ENCODE peak calls at places on chromosomes 7 and 10, in four cellular contexts. S is central memory CD4-positive, alpha-beta T cell; M is activated T-cell treated with anti-CD3 and anti-CD28 coated beads, Interleukin-2, amount 50 U/mL, for 1 hour; C is hippocampal formation. T is an unnamed sample.

GRCh38 chr7:5671053-5671452 is 110.4 kb downstream of the RNF216 start:
- DNase-seq in S (no peak), M (no peak), C (peak), T (no peak)

GRCh38 chr7:25731035-25731880 is 420.7 kb upstream of the NFE2L3 start:
- DNase-seq in S (no peak), M (no peak), C (no peak), T (no peak)

GRCh38 chr7:158001621-158002320 is 585.9 kb downstream of the PTPRN2 start:
- DNase-seq in S (no peak), M (no peak), C (no peak), T (no peak)

GRCh38 chr10:68902382-68902781 is 1.3 kb downstream of the DDX50 start:
- DNase-seq in S (no peak), M (no peak), C (no peak), T (no peak)

GRCh38 chr10:480928-481551 is 208.4 kb downstream of the DIP2C start:
- DNase-seq in S (no peak), M (no peak), C (peak), T (no peak)

GRCh38 chr7:107564553-107565298 is 955 bp downstream of the DUS4L start:
- DNase-seq in S (no peak), M (no peak), C (no peak), T (no peak)

GRCh38 chr10:17923728-17924127 is 28.0 kb upstream of the SLC39A12 start:
- DNase-seq in S (no peak), M (no peak), C (peak), T (peak)

GRCh38 chr7:16668049-16668858 is 22.3 kb downstream of the BZW2 start:
- DNase-seq in S (no peak), M (no peak), C (no peak), T (peak)

GRCh38 chr10:26555719-26556368 is 117.7 kb downstream of the APBB1IP start:
- DNase-seq in S (no peak), M (no peak), C (peak), T (peak)

GRCh38 chr10:59905066-59905734 is 1.2 kb downstream of the CCDC6 start:
- DNase-seq in S (no peak), M (peak), C (peak), T (peak)

GRCh38 chr7:127251458-127252379 is 1.0 kb downstream of the GRM8 start:
- DNase-seq in S (no peak), M (peak), C (no peak), T (no peak)

GRCh38 chr10:95242581-95243317 is 48.1 kb downstream of the PDLIM1 start:
- DNase-seq in S (no peak), M (no peak), C (peak), T (peak)

GRCh38 chr10:28530751-28531150 is 2.2 kb upstream of the WAC start:
- DNase-seq in S (no peak), M (no peak), C (no peak), T (peak)

GRCh38 chr10:70561558-70561957 is 41.0 kb downstream of the PRF1 start:
- DNase-seq in S (no peak), M (no peak), C (no peak), T (no peak)

GRCh38 chr7:134768243-134768642 is 11.2 kb upstream of the CALD1 start:
- DNase-seq in S (no peak), M (no peak), C (no peak), T (no peak)

GRCh38 chr7:140640060-140640611 is 477 bp downstream of the DENND2A start:
- DNase-seq in S (no peak), M (peak), C (peak), T (peak)

GRCh38 chr7:129401228-129401967 is 32.8 kb upstream of the STRIP2 start:
- DNase-seq in S (no peak), M (no peak), C (no peak), T (no peak)

GRCh38 chr10:381805-382204 is 246.6 kb downstream of the ZMYND11 start:
- DNase-seq in S (peak), M (no peak), C (no peak), T (no peak)

GRCh38 chr7:98194672-98195457 is 16.4 kb upstream of the BHLHA15 start:
- DNase-seq in S (no peak), M (no peak), C (no peak), T (no peak)

GRCh38 chr10:1367938-1368697 is 311.9 kb downstream of the WDR37 start:
- DNase-seq in S (no peak), M (no peak), C (no peak), T (no peak)

GRCh38 chr7:6675807-6676405 is 30.8 kb downstream of the ZNF12 start:
- DNase-seq in S (no peak), M (no peak), C (no peak), T (no peak)

GRCh38 chr7:29623976-29624375 is 60.3 kb downstream of the PRR15 start:
- DNase-seq in S (no peak), M (no peak), C (no peak), T (peak)

GRCh38 chr10:1214882-1215540 is 158.8 kb downstream of the WDR37 start:
- DNase-seq in S (no peak), M (no peak), C (no peak), T (no peak)

GRCh38 chr10:1358860-1359598 is 302.8 kb downstream of the WDR37 start:
- DNase-seq in S (peak), M (no peak), C (no peak), T (no peak)

GRCh38 chr7:46321556-46322205 is 400.6 kb upstream of the IGFBP3 start:
- DNase-seq in S (no peak), M (no peak), C (no peak), T (peak)

GRCh38 chr10:45179716-45180115 is 135.7 kb downstream of the OR13A1 start:
- DNase-seq in S (no peak), M (no peak), C (no peak), T (no peak)

GRCh38 chr7:24395512-24395911 is 111.5 kb downstream of the NPY start:
- DNase-seq in S (no peak), M (no peak), C (no peak), T (no peak)

GRCh38 chr7:47191316-47191715 is 390.6 kb downstream of the TNS3 start:
- DNase-seq in S (no peak), M (no peak), C (no peak), T (no peak)

GRCh38 chr7:124700655-124701054 is 64.9 kb downstream of the GPR37 start:
- DNase-seq in S (no peak), M (no peak), C (no peak), T (peak)

GRCh38 chr10:121722665-121723064 is 124.4 kb upstream of the FGFR2 start:
- DNase-seq in S (no peak), M (no peak), C (no peak), T (no peak)

GRCh38 chr10:79093658-79094411 is 25.1 kb downstream of the ZMIZ1 start:
- DNase-seq in S (no peak), M (no peak), C (no peak), T (no peak)

GRCh38 chr7:44707558-44708230 is 41.0 kb upstream of the ZMIZ2 start:
- DNase-seq in S (no peak), M (no peak), C (no peak), T (no peak)

T was measured in trophoblast cell.